ENCODE peak calls at places on chromosomes 4 and X, in ten cellular contexts. I is epithelial cell of esophagus, P is dorsolateral prefrontal cortex, N is pancreas, X is AG09309, Z is A673, M is tibial nerve, J is gastrocnemius medialis, F is GM12865, W is heart left ventricle. G is an unnamed sample.

GRCh38 chrX:30302957-30303356 is 6.2 kb downstream of the NR0B1 start:
- DNase-seq in M (no peak), Z (peak; percentile 79), N (peak; percentile 49), J (peak; percentile 39), P (peak; percentile 48), X (no peak), F (no peak), I (peak; percentile 63), W (no peak), G (no peak)

GRCh38 chr4:80058740-80059139 is 14.3 kb downstream of the ANTXR2 start:
- DNase-seq in X (no peak), P (no peak), N (no peak), M (no peak), W (no peak), J (no peak), I (no peak), Z (no peak), F (peak; percentile 94), G (no peak)

GRCh38 chrX:153922932-153923857 is 2.9 kb downstream of the ARHGAP4 start:
- DNase-seq in W (peak; percentile 84), P (peak; percentile 77), I (peak; percentile 37), F (no peak), J (peak; percentile 74), X (no peak), N (peak; percentile 87), M (peak; percentile 57), Z (no peak), G (peak; percentile 83)

GRCh38 chr4:154707877-154708276 is 35.9 kb upstream of the LRAT start:
- DNase-seq in M (no peak), J (no peak), Z (no peak), I (peak; percentile 85), N (no peak), W (no peak), P (peak; percentile 35), F (no peak), X (no peak), G (no peak)

GRCh38 chr4:159108124-159108523 is 5.2 kb downstream of the RAPGEF2 start:
- DNase-seq in F (no peak), W (no peak), J (no peak), P (no peak), I (no peak), X (no peak), M (no peak), N (no peak), Z (no peak), G (no peak)

GRCh38 chr4:40984051-40984450 is 230.3 kb downstream of the APBB2 start:
- DNase-seq in W (no peak), I (no peak), X (no peak), N (no peak), F (no peak), M (no peak), J (peak; percentile 55), Z (no peak), P (no peak), G (no peak)

GRCh38 chr4:113825272-113825671 is 63.7 kb upstream of the CAMK2D start:
- DNase-seq in P (no peak), F (peak; percentile 90), N (no peak), X (no peak), M (no peak), Z (no peak), W (no peak), J (no peak), I (no peak), G (no peak)

GRCh38 chrX:13223868-13224555 is 95.8 kb downstream of the ATXN3L start:
- DNase-seq in I (peak; percentile 89), N (no peak), W (peak; percentile 25), F (no peak), J (no peak), M (no peak), P (no peak), X (peak; percentile 57), Z (peak; percentile 89), G (no peak)

GRCh38 chrX:134949271-134949670 is 41.5 kb upstream of the SMIM10 start:
- DNase-seq in W (no peak), X (no peak), J (no peak), Z (no peak), F (no peak), M (no peak), N (no peak), P (no peak), I (no peak), G (no peak)

GRCh38 chrX:50204364-50204899 is at the start of gene CCNB3:
- DNase-seq in W (peak; percentile 67), M (peak; percentile 32), N (peak; percentile 72), P (peak; percentile 65), J (peak; percentile 60), Z (peak; percentile 82), F (peak; percentile 84), X (peak; percentile 24), I (peak; percentile 72), G (peak; percentile 76)

GRCh38 chr4:93327346-93327745 is 501.2 kb upstream of the ATOH1 start:
- DNase-seq in F (no peak), X (no peak), W (no peak), I (no peak), P (no peak), Z (no peak), M (no peak), N (no peak), J (no peak), G (no peak)

GRCh38 chr4:113383111-113383785 is 333.8 kb downstream of the ANK2 start:
- DNase-seq in X (peak; percentile 54), M (no peak), P (no peak), Z (peak; percentile 97), W (no peak), I (no peak), J (peak; percentile 28), N (no peak), F (no peak), G (no peak)

GRCh38 chrX:91414710-91415109 is 19.9 kb upstream of the PABPC5 start:
- DNase-seq in F (no peak), Z (peak; percentile 28), P (no peak), N (no peak), J (no peak), W (no peak), I (no peak), M (no peak), X (no peak), G (no peak)

GRCh38 chr4:37516057-37516775 is 170.0 kb downstream of the RELL1 start:
- DNase-seq in P (no peak), Z (no peak), M (no peak), W (no peak), F (no peak), N (no peak), I (no peak), J (no peak), X (no peak), G (no peak)

GRCh38 chr4:37510626-37511025 is 175.6 kb downstream of the RELL1 start:
- DNase-seq in X (no peak), M (no peak), N (no peak), F (no peak), Z (no peak), W (no peak), P (no peak), J (no peak), I (no peak), G (no peak)
- H3K4me3 ChIP-seq in X (no peak overlapping the region), M (no peak overlapping the region), N (no peak overlapping the region), F (no peak overlapping the region), Z (no peak overlapping the region), W (no peak overlapping the region), P (no peak overlapping the region), J (no peak overlapping the region), I (no peak overlapping the region), G (no peak overlapping the region)

GRCh38 chrX:70452143-70452733 is 7.6 kb downstream of the DLG3 start:
- DNase-seq in J (no peak), X (no peak), W (peak; percentile 48), F (peak; percentile 54), M (peak; percentile 23), P (no peak), I (peak; percentile 45), N (peak; percentile 76), Z (peak; percentile 57), G (peak; percentile 66)
- TF ChIP-seq CTCF in J (no peak), X (peak; percentile 76), W (peak; percentile 58), F (peak; percentile 60), M (peak; percentile 61), P (no peak), I (peak; percentile 64), N (peak; percentile 44), Z (peak; percentile 70), G (peak; percentile 50)

DNA sequence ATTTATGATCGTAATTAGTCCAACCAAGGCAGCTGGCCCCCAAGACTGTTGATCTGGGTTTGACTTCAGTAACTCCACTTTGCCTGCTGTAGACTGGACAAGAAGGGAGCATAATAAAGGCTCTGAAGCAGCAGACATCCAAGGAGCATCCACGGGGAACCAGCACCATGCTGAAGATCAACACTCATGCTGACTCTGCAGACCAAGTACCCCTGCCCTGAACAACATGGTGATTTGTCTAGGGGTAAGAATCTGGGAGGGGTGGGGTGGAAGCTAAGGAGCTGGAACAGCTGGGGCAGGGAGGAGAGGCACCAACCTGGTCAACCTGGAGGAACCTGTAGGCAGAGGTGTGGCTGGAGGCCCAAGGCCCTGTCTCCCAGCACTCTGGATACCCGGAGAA is 2.1 kb downstream of the TEC start:
- DNase-seq in F (no peak), I (no peak), J (no peak), Z (no peak), P (no peak), N (no peak), W (no peak), M (no peak), X (no peak), G (no peak)
- H3K4me3 ChIP-seq in F (no peak overlapping the region), I (no peak overlapping the region), J (no peak overlapping the region), Z (no peak overlapping the region), P (no peak overlapping the region), N (no peak overlapping the region), W (no peak overlapping the region), M (no peak overlapping the region), X (no peak overlapping the region), G (no peak overlapping the region)

DNA sequence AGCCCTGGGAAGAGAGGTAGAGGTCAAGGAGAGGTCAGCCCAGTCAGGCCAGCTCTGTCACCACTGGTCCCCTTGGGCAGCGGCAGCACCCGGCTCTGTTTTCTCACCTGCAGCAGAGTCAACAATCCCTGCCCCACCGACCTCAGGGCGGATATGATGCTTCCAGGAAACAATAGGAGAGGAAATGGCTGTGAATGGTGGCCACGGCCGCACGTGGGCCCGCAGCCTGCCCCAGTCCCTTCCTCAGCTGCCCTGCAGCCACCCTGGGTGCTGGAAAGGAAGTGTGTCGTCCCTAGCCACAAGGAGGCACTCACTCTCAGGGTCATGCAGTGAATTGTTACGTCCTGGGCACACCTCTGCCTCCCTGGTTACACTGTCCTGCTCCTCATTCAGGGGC is 92.5 kb upstream of the ENPP6 start:
- DNase-seq in M (no peak), W (peak; percentile 33), X (no peak), I (peak; percentile 19), J (peak; percentile 27), F (peak; percentile 85), P (no peak), Z (no peak), N (no peak), G (no peak)
- TF ChIP-seq CTCF in M (no peak), W (no peak), X (peak; percentile 24), I (peak; percentile 5), J (no peak), F (peak; percentile 45), P (no peak), Z (peak; percentile 33), N (no peak), G (no peak)

G was measured in ovary.